ENCODE peak calls at places on chromosomes 7 and 10, in eight cellular contexts. A, J, V, Y, U, X, O and K are unnamed samples.

GRCh38 chr7:130242198-130243014 is 24.3 kb upstream of the CPA2 start:
- DNase-seq in A (peak; percentile 7), J (peak; percentile 41), V (peak; percentile 54), Y (no peak), U (peak; percentile 39), X (peak; percentile 43), O (peak; percentile 72), K (peak; percentile 68)

GRCh38 chr7:94313926-94314325 is 80.8 kb upstream of the COL1A2 start:
- DNase-seq in A (no peak), J (no peak), V (no peak), Y (no peak), U (no peak), X (no peak), O (no peak), K (no peak)

GRCh38 chr10:112969542-112969941 is 19.5 kb downstream of the TCF7L2 start:
- DNase-seq in A (no peak), J (no peak), V (no peak), Y (no peak), U (no peak), X (no peak), O (no peak), K (no peak)

GRCh38 chr10:49008056-49008455 is 68.4 kb upstream of the LRRC18 start:
- DNase-seq in A (no peak), J (no peak), V (no peak), Y (no peak), U (no peak), X (peak; percentile 43), O (no peak), K (no peak)

GRCh38 chr10:73281097-73281496 is 28.7 kb upstream of the MRPS16 start:
- DNase-seq in A (no peak), J (no peak), V (no peak), Y (no peak), U (no peak), X (no peak), O (no peak), K (no peak)

GRCh38 chr10:19570143-19570542 is 246.1 kb upstream of the PLXDC2 start:
- DNase-seq in A (no peak), J (no peak), V (no peak), Y (no peak), U (no peak), X (no peak), O (no peak), K (no peak)

GRCh38 chr10:72625276-72625607 is 637 bp downstream of the MICU1 start:
- DNase-seq in A (no peak), J (no peak), V (no peak), Y (no peak), U (no peak), X (no peak), O (no peak), K (no peak)

GRCh38 chr10:108409316-108409715 is 1244.8 kb upstream of the SORCS1 start:
- DNase-seq in A (no peak), J (no peak), V (no peak), Y (no peak), U (no peak), X (no peak), O (no peak), K (no peak)

GRCh38 chr7:50724526-50725520 is 57.9 kb downstream of the GRB10 start:
- DNase-seq in A (no peak), J (no peak), V (no peak), Y (no peak), U (no peak), X (no peak), O (no peak), K (no peak)

GRCh38 chr10:122310311-122311050 is 39.4 kb downstream of the BTBD16 start:
- DNase-seq in A (no peak), J (no peak), V (no peak), Y (no peak), U (no peak), X (no peak), O (no peak), K (no peak)

GRCh38 chr10:75294866-75295692 is 59.3 kb upstream of the COMTD1 start:
- DNase-seq in A (peak; percentile 32), J (peak; percentile 66), V (peak; percentile 48), Y (peak; percentile 93), U (peak; percentile 84), X (peak; percentile 78), O (peak; percentile 76), K (peak; percentile 73)
- TF ChIP-seq CTCF in A (peak; percentile 4), J (peak; percentile 22), V (peak; percentile 4), Y (no peak), U (peak; percentile 7), X (peak; percentile 53), O (no peak), K (no peak)

DNA sequence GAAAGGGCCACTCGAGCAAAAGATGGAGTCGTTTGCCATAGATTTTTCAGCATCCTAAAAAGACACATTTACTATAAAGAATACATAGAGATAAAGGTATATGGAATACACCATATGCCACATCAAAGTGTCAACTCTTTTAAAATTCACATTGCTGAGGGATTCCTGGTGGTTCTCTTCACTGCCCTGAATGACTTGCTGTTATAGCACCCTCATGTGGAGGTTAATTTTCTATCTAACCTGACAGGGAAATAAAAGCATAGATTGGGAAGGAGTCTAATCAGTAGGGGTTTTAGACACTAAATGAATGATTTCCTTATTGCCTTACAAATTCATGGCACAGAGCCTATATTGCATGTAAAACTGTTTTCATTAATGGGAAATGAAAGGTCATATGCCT is 25.9 kb downstream of the DNAH11 start:
- DNase-seq in A (no peak), J (no peak), V (peak; percentile 48), Y (no peak), U (no peak), X (no peak), O (no peak), K (peak; percentile 25)
- TF ChIP-seq CTCF in A (no peak), J (no peak), V (peak; percentile 27), Y (no peak), U (no peak), X (peak; percentile 43), O (peak; percentile 32), K (no peak)

DNA sequence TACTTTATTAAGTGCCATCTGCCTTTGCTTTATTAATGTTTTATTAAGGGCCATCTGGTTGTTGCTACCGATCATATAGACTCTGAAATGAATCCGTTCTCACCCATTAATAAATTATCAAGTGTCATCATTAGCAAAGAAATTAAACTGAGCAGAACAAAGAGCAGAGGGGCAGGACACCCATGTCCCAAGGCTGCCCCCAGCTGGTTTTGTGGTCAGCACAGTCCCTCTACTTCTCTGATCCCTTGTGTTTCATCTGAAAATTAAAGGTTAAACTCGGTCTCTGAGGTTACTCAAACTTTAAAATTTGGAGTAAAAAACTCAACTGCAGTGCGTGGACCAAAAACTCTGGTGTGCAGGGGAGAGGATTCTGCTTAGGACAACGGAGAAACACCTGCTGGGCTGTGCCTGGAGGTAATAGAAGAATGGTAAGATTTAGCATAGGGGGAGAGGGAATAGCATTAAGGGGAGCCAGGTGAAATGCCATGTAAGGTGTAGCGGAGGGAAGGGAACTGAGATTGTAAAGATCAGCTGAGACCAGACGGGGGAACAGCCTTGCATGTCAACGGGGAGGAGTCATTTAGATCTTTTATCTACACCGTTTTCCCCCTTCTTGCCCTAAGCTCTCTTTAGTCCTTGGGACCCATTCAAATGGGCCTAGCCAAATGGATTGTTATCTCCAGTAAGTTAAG is 10.8 kb upstream of the GSDME start:
- DNase-seq in A (no peak), J (no peak), V (no peak), Y (no peak), U (no peak), X (no peak), O (no peak), K (no peak)
- TF ChIP-seq CTCF in A (no peak), J (no peak), V (no peak), Y (no peak), U (no peak), X (peak; percentile 9), O (peak; percentile 31), K (no peak)

DNA sequence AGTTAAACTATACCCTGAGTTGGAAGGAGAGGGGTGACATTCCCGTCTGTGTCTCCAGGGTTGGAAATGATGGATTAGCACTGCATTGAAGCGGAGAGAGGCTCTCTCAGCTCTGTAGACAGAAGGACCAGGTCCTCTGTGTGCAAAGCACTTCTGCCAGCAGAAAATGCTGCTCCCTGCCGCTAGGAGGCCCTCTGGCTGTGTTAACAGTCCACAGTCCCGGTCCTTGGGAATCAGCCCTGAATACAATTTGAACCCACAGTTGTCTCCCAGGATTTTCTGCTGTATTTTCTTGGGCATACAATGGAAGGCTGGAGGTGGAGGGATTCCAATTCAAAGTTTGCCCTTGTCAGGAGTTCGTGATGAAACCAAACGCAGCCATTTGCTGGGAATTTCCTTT is 205.1 kb downstream of the GLRX3 start:
- DNase-seq in A (no peak), J (no peak), V (no peak), Y (no peak), U (no peak), X (no peak), O (no peak), K (no peak)
- TF ChIP-seq CTCF in A (no peak), J (no peak), V (no peak), Y (no peak), U (peak; percentile 24), X (peak; percentile 70), O (no peak), K (peak; percentile 42)